ENCODE peak calls at places on chromosomes 13 and 19, in eight cellular contexts. L is natural killer cell, D is transverse colon, V is fibroblast of mammary gland, I is nephron progenitor cell, H is glutamatergic neuron, K is psoas muscle, A is cardiac muscle cell. Y is an unnamed sample.

GRCh38 chr19:5507056-5507624 is 51.9 kb downstream of the ZNRF4 start:
- DNase-seq in I (no peak), L (no peak), A (no peak), K (peak), V (no peak), D (no peak), H (no peak), Y (no peak)

GRCh38 chr19:56751078-56751489 is 79.5 kb upstream of the ZNF835 start:
- DNase-seq in V (no peak), K (no peak), A (no peak), D (no peak), L (no peak), I (no peak), H (peak), Y (no peak)

GRCh38 chr19:39409886-39410619 is 2.4 kb upstream of the PLEKHG2 start:
- DNase-seq in A (peak), D (peak), K (peak), I (peak), L (no peak), H (peak), V (peak), Y (peak)

GRCh38 chr13:30806784-30807183 is 71.4 kb downstream of the ALOX5AP start:
- DNase-seq in L (no peak), D (no peak), H (no peak), I (no peak), K (no peak), A (peak), V (peak), Y (peak)

GRCh38 chr13:48961379-48961778 is 14.3 kb upstream of the FNDC3A start:
- DNase-seq in A (no peak), D (no peak), H (no peak), L (no peak), K (no peak), V (no peak), I (no peak), Y (no peak)

GRCh38 chr13:40485611-40486517 is 180.6 kb downstream of the FOXO1 start:
- DNase-seq in V (no peak), L (no peak), H (no peak), D (no peak), K (no peak), I (no peak), A (no peak), Y (no peak)

GRCh38 chr13:113539176-113539575 is 45.4 kb upstream of the TFDP1 start:
- DNase-seq in L (no peak), H (no peak), V (no peak), A (no peak), I (no peak), K (no peak), D (no peak), Y (no peak)

GRCh38 chr19:20273951-20274578 is 107.1 kb downstream of the ZNF486 start:
- DNase-seq in I (no peak), V (no peak), A (no peak), L (no peak), D (no peak), K (no peak), H (no peak), Y (no peak)

GRCh38 chr13:95463516-95463915 is 89.0 kb upstream of the CLDN10 start:
- DNase-seq in K (no peak), D (no peak), V (peak), L (no peak), I (no peak), A (no peak), H (no peak), Y (no peak)

GRCh38 chr13:77774181-77774580 is 76.7 kb downstream of the SLAIN1 start:
- DNase-seq in H (no peak), V (no peak), I (no peak), L (no peak), K (no peak), A (no peak), D (no peak), Y (no peak)

GRCh38 chr13:60627071-60627686 is 230.2 kb downstream of the TDRD3 start:
- DNase-seq in H (peak), V (peak), I (peak), D (no peak), A (peak), L (no peak), K (no peak), Y (no peak)

GRCh38 chr19:3660493-3661219 is 34.1 kb upstream of the CACTIN start:
- DNase-seq in D (no peak), I (no peak), L (no peak), A (no peak), V (no peak), K (no peak), H (no peak), Y (no peak)

GRCh38 chr19:4414144-4414799 is 11.8 kb downstream of the CHAF1A start:
- DNase-seq in V (peak), D (no peak), L (no peak), H (no peak), A (no peak), I (no peak), K (no peak), Y (no peak)

GRCh38 chr19:55253842-55254624 is 4.8 kb downstream of the PPP6R1 start:
- DNase-seq in A (no peak), K (peak), L (peak), H (no peak), V (no peak), D (peak), I (no peak), Y (peak)

GRCh38 chr13:76884167-76884566 is 2.0 kb downstream of the KCTD12 start:
- DNase-seq in K (peak), V (peak), L (no peak), A (peak), I (peak), H (peak), D (peak), Y (peak)

GRCh38 chr13:41835871-41836270 is 125.0 kb downstream of the VWA8 start:
- DNase-seq in A (no peak), V (peak), H (no peak), I (no peak), K (no peak), L (no peak), D (no peak), Y (no peak)

GRCh38 chr13:49980266-49980665 is 16.6 kb upstream of the TRIM13 start:
- DNase-seq in H (no peak), K (no peak), V (no peak), D (no peak), L (no peak), A (no peak), I (no peak), Y (no peak)

GRCh38 chr19:4284176-4284958 is 5.3 kb downstream of the SHD start:
- DNase-seq in V (no peak), H (peak), K (no peak), D (peak), I (peak), A (peak), L (no peak), Y (no peak)

GRCh38 chr19:45296365-45296764 is 26.3 kb downstream of the CKM start:
- DNase-seq in L (no peak), H (no peak), V (no peak), A (no peak), K (no peak), D (no peak), I (no peak), Y (peak)

GRCh38 chr19:4310247-4311121 is 6.1 kb downstream of the FSD1 start:
- DNase-seq in H (no peak), A (no peak), I (no peak), D (peak), V (no peak), L (no peak), K (no peak), Y (no peak)

GRCh38 chr19:33323093-33323820 is 20.9 kb upstream of the CEBPA start:
- DNase-seq in K (no peak), A (no peak), D (no peak), L (no peak), I (no peak), V (no peak), H (no peak), Y (no peak)

GRCh38 chr13:92158335-92158734 is 759.9 kb downstream of the GPC5 start:
- DNase-seq in D (no peak), V (peak), L (no peak), A (no peak), H (no peak), I (no peak), K (no peak), Y (no peak)

GRCh38 chr19:55391702-55392615 is 6.2 kb downstream of the RPL28 start:
- DNase-seq in A (no peak), H (no peak), L (no peak), K (no peak), I (no peak), V (peak), D (no peak), Y (no peak)

GRCh38 chr19:18443406-18443805 is 5.5 kb upstream of the ISYNA1 start:
- DNase-seq in H (no peak), V (no peak), A (no peak), D (no peak), K (no peak), L (no peak), I (no peak), Y (no peak)

GRCh38 chr19:38266070-38266469 is 1.7 kb downstream of the SPINT2 start:
- DNase-seq in L (no peak), D (no peak), H (no peak), I (no peak), A (no peak), V (no peak), K (no peak), Y (no peak)

GRCh38 chr13:51222510-51223283 is 499 bp downstream of the FAM124A start:
- DNase-seq in H (no peak), A (peak), L (no peak), K (no peak), D (no peak), I (no peak), V (no peak), Y (no peak)

GRCh38 chr13:51221108-51221507 is 1.1 kb upstream of the FAM124A start:
- DNase-seq in V (no peak), D (no peak), K (no peak), A (no peak), L (no peak), I (no peak), H (no peak), Y (no peak)

GRCh38 chr13:51223284-51224270 is 1.4 kb downstream of the FAM124A start:
- DNase-seq in V (no peak), D (no peak), K (no peak), A (no peak), L (no peak), H (no peak), I (no peak), Y (no peak)

GRCh38 chr13:51220706-51221105 is 1.5 kb upstream of the FAM124A start:
- DNase-seq in A (no peak), V (no peak), D (no peak), H (no peak), I (no peak), L (no peak), K (no peak), Y (no peak)

DNA sequence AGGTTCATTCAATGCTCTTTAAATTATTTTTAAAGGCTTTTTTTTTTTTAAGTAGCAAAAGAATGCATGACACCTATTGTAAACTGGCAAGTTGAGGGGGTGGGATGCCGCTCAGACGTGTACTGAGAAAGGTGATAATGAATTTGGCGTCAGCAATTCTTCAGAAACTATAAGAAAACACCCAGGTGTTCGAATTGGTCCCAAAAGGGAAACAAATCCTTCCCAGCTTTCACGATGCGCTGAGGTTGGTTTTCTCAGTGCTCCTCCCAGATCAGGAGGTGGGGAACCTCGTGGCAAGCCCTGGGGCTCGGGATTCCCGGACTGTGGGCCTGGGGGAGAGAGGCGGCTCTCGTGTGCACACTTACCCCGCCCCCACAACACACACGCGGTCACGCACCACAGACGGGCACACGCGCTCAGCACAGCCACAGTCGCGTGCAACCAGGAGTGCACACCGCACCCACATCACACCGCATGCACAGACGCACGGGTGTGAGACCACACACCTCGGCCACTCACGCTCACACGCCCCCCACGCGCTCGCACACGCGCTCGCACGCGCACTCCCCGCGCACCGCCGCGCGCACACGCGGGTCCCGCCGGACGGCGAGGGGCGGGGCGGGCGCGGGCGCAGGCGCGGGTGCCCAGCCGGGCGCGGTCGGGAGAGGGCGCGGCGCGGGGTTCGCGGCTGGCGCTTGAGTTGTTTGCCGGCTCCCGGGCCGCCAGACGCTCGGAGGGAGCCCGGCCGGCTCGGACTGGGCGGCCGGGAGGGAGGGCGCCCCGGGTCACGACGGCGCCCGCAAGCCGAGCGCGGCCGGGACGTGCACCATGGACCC is at the start of gene FAM124A:
- DNase-seq in A (peak), L (peak), H (peak), V (peak), D (peak), I (peak), K (peak), Y (no peak)
- TF ChIP-seq CTCF in A (no peak), L (no peak), H (peak), V (no peak), D (peak), I (no peak), K (peak), Y (no peak)

GRCh38 chr19:32131037-32131436 is 214.4 kb upstream of the ZNF507 start:
- DNase-seq in I (no peak), L (no peak), D (no peak), H (no peak), V (no peak), A (no peak), K (no peak), Y (no peak)
- TF ChIP-seq CTCF in I (no peak), L (no peak), D (no peak), H (no peak), V (no peak), A (no peak), K (no peak), Y (no peak)

GRCh38 chr19:46347572-46347883 is 641 bp downstream of the PPP5C start:
- DNase-seq in D (no peak), V (no peak), H (no peak), L (no peak), I (no peak), K (no peak), A (no peak), Y (no peak)
- TF ChIP-seq CTCF in D (no peak), V (no peak), H (no peak), L (no peak), I (no peak), K (no peak), A (no peak), Y (peak)

DNA sequence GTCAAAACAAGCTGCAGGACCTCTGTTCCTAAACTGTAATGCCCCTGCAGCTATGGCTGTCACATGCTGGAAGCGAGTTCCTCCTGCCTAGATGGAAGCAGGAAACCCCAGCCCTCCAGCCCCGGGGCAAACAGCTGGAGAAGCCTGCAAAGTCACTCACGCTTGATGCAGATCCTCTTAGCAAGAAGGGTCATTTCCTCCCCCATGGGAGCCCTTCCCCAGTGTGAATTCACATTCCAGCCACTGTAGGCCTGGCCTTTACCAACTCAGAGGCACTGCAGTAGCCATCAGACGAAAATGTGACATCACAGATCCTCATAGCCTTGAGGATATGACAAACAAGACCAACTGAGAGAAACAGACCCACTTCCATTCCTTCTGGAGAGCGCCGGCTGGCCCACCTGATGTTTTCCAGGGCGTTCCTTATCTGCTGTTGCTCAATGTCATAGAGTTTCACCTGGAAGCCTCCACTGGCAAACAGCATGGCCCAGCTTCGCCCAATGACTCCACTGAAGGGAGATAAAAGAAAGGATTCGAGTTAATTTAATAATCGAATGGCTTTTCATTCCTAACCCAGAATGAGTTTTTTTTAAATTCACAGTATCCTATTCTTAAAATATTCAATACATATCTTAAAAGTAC is 13.5 kb downstream of the CRYL1 start:
- DNase-seq in D (no peak), I (peak), A (peak), H (peak), V (no peak), L (no peak), K (no peak), Y (no peak)
- TF ChIP-seq CTCF in D (no peak), I (no peak), A (no peak), H (no peak), V (no peak), L (no peak), K (no peak), Y (no peak)

GRCh38 chr13:23609414-23610186 is 39.4 kb downstream of the TNFRSF19 start:
- DNase-seq in A (no peak), K (no peak), H (no peak), L (no peak), V (peak), D (no peak), I (peak), Y (no peak)
- TF ChIP-seq CTCF in A (no peak), K (no peak), H (no peak), L (no peak), V (no peak), D (no peak), I (no peak), Y (no peak)

DNA sequence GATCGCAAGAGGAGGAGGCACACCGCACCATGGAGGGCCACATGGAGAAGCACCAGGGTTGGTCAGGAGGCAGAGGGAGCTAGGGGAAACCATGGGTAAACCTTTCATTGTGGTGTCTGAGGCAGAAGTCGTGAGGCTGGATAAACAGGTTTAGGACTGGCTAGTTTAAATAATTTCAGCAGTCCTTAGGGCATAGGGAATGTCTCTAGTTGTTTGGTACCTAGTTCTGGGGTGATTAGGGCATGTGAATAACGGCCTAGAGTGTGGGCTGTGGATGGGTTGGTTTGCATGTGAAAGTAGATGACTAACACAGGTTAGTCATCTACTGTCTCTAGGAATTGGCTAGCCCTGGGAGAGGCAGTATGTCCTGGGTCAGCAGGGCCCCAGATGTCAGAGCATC is 102.3 kb downstream of the STOML3 start:
- DNase-seq in A (no peak), L (no peak), D (no peak), V (peak), I (no peak), H (no peak), K (no peak), Y (no peak)
- TF ChIP-seq CTCF in A (no peak), L (no peak), D (no peak), V (no peak), I (no peak), H (no peak), K (no peak), Y (no peak)